ENCODE peak calls at places on chromosome 1, in ten cellular contexts. One of them, this sample, is unnamed. For H3K27me3 and H3K4me1, the result is how much of the 10 kb centered on the place peaks cover.

GRCh38 chr1:63051886-63052285 is 268.0 kb downstream of the ATG4C start:
- DNase-seq in CD8-positive, alpha-beta memory T cell: no peak
- DNase-seq in lower lobe of right lung: no peak
- DNase-seq in psoas muscle: no peak
- DNase-seq in stomach: no peak
- DNase-seq in breast epithelium: no peak
- DNase-seq in fibroblast of lung: no peak
- DNase-seq in CD8-positive, alpha-beta T cell: no peak
- DNase-seq in cardiac muscle cell: no peak
- DNase-seq in transverse colon: no peak
- DNase-seq in this sample: no peak

GRCh38 chr1:233944596-233944995 is 40.1 kb downstream of the SLC35F3 start:
- DNase-seq in stomach: no peak
- DNase-seq in lower lobe of right lung: no peak
- DNase-seq in cardiac muscle cell: no peak
- DNase-seq in psoas muscle: no peak
- DNase-seq in CD8-positive, alpha-beta memory T cell: no peak
- DNase-seq in CD8-positive, alpha-beta T cell: no peak
- DNase-seq in fibroblast of lung: no peak
- DNase-seq in transverse colon: no peak
- DNase-seq in breast epithelium: no peak
- DNase-seq in this sample: no peak

GRCh38 chr1:13950637-13951036 is 250.6 kb downstream of the PRDM2 start:
- DNase-seq in transverse colon: no peak
- DNase-seq in psoas muscle: no peak
- DNase-seq in fibroblast of lung: no peak
- DNase-seq in stomach: no peak
- DNase-seq in CD8-positive, alpha-beta T cell: no peak
- DNase-seq in lower lobe of right lung: no peak
- DNase-seq in cardiac muscle cell: no peak
- DNase-seq in breast epithelium: no peak
- DNase-seq in CD8-positive, alpha-beta memory T cell: no peak
- DNase-seq in this sample: no peak

GRCh38 chr1:210072129-210072528 is 134.1 kb downstream of the SYT14 start:
- DNase-seq in CD8-positive, alpha-beta T cell: no peak
- DNase-seq in fibroblast of lung: no peak
- DNase-seq in CD8-positive, alpha-beta memory T cell: no peak
- DNase-seq in breast epithelium: no peak
- DNase-seq in stomach: no peak
- DNase-seq in lower lobe of right lung: no peak
- DNase-seq in psoas muscle: no peak
- DNase-seq in cardiac muscle cell: no peak
- DNase-seq in transverse colon: no peak
- DNase-seq in this sample: no peak

GRCh38 chr1:95733031-95733430 is 499.0 kb downstream of the RWDD3 start:
- DNase-seq in cardiac muscle cell: no peak
- DNase-seq in CD8-positive, alpha-beta T cell: no peak
- DNase-seq in breast epithelium: no peak
- DNase-seq in psoas muscle: no peak
- DNase-seq in CD8-positive, alpha-beta memory T cell: no peak
- DNase-seq in transverse colon: no peak
- DNase-seq in stomach: no peak
- DNase-seq in lower lobe of right lung: no peak
- DNase-seq in fibroblast of lung: no peak
- DNase-seq in this sample: no peak

GRCh38 chr1:200969726-200970521 is 53.6 kb downstream of the KIF21B start:
- DNase-seq in fibroblast of lung: no peak
- DNase-seq in transverse colon: no peak
- DNase-seq in cardiac muscle cell: no peak
- DNase-seq in CD8-positive, alpha-beta T cell: no peak
- DNase-seq in breast epithelium: peak
- DNase-seq in CD8-positive, alpha-beta memory T cell: no peak
- DNase-seq in stomach: no peak
- DNase-seq in psoas muscle: no peak
- DNase-seq in lower lobe of right lung: no peak
- DNase-seq in this sample: no peak

GRCh38 chr1:236861560-236862230 is 66.6 kb downstream of the MTR start:
- DNase-seq in stomach: no peak
- DNase-seq in cardiac muscle cell: peak
- DNase-seq in CD8-positive, alpha-beta T cell: no peak
- DNase-seq in psoas muscle: no peak
- DNase-seq in lower lobe of right lung: no peak
- DNase-seq in transverse colon: no peak
- DNase-seq in breast epithelium: no peak
- DNase-seq in fibroblast of lung: peak
- DNase-seq in CD8-positive, alpha-beta memory T cell: no peak
- DNase-seq in this sample: no peak

GRCh38 chr1:203025721-203026665 is at the start of gene PPFIA4:
- DNase-seq in psoas muscle: peak
- DNase-seq in breast epithelium: peak
- DNase-seq in cardiac muscle cell: peak
- DNase-seq in stomach: peak
- DNase-seq in CD8-positive, alpha-beta T cell: peak
- DNase-seq in CD8-positive, alpha-beta memory T cell: peak
- DNase-seq in lower lobe of right lung: peak
- DNase-seq in fibroblast of lung: peak
- DNase-seq in transverse colon: peak
- DNase-seq in this sample: peak

GRCh38 chr1:27555700-27556424 is 48.1 kb downstream of the AHDC1 start:
- DNase-seq in fibroblast of lung: peak
- DNase-seq in breast epithelium: no peak
- DNase-seq in psoas muscle: peak
- DNase-seq in cardiac muscle cell: peak
- DNase-seq in CD8-positive, alpha-beta T cell: peak
- DNase-seq in lower lobe of right lung: no peak
- DNase-seq in transverse colon: no peak
- DNase-seq in stomach: no peak
- DNase-seq in CD8-positive, alpha-beta memory T cell: no peak
- DNase-seq in this sample: peak

GRCh38 chr1:174623640-174624039 is 175.9 kb downstream of the GPR52 start:
- DNase-seq in CD8-positive, alpha-beta T cell: no peak
- DNase-seq in fibroblast of lung: no peak
- DNase-seq in cardiac muscle cell: no peak
- DNase-seq in psoas muscle: no peak
- DNase-seq in breast epithelium: no peak
- DNase-seq in transverse colon: no peak
- DNase-seq in lower lobe of right lung: no peak
- DNase-seq in stomach: no peak
- DNase-seq in CD8-positive, alpha-beta memory T cell: no peak
- DNase-seq in this sample: no peak

GRCh38 chr1:51924455-51924854 is 45.9 kb upstream of the NRDC start:
- DNase-seq in CD8-positive, alpha-beta T cell: no peak
- DNase-seq in fibroblast of lung: no peak
- DNase-seq in cardiac muscle cell: no peak
- DNase-seq in stomach: no peak
- DNase-seq in breast epithelium: no peak
- DNase-seq in CD8-positive, alpha-beta memory T cell: no peak
- DNase-seq in psoas muscle: no peak
- DNase-seq in lower lobe of right lung: no peak
- DNase-seq in transverse colon: no peak
- DNase-seq in this sample: no peak

GRCh38 chr1:96815914-96816313 is 94.3 kb downstream of the PTBP2 start:
- DNase-seq in lower lobe of right lung: no peak
- DNase-seq in CD8-positive, alpha-beta T cell: no peak
- DNase-seq in cardiac muscle cell: no peak
- DNase-seq in psoas muscle: no peak
- DNase-seq in CD8-positive, alpha-beta memory T cell: no peak
- DNase-seq in breast epithelium: no peak
- DNase-seq in fibroblast of lung: no peak
- DNase-seq in stomach: no peak
- DNase-seq in transverse colon: no peak
- DNase-seq in this sample: no peak

GRCh38 chr1:97379387-97380075 is 541.3 kb downstream of the DPYD start:
- DNase-seq in cardiac muscle cell: peak
- DNase-seq in stomach: no peak
- DNase-seq in psoas muscle: no peak
- DNase-seq in breast epithelium: no peak
- DNase-seq in lower lobe of right lung: no peak
- DNase-seq in fibroblast of lung: peak
- DNase-seq in transverse colon: no peak
- DNase-seq in CD8-positive, alpha-beta memory T cell: no peak
- DNase-seq in CD8-positive, alpha-beta T cell: no peak
- DNase-seq in this sample: no peak

GRCh38 chr1:169105434-169106094 is 926 bp upstream of the ATP1B1 start:
- DNase-seq in CD8-positive, alpha-beta memory T cell: peak
- DNase-seq in breast epithelium: peak
- DNase-seq in psoas muscle: peak
- DNase-seq in fibroblast of lung: no peak
- DNase-seq in CD8-positive, alpha-beta T cell: peak
- DNase-seq in lower lobe of right lung: peak
- DNase-seq in transverse colon: peak
- DNase-seq in stomach: peak
- DNase-seq in cardiac muscle cell: no peak
- DNase-seq in this sample: peak

GRCh38 chr1:17276568-17276967 is 27.7 kb downstream of the PADI3 start:
- DNase-seq in cardiac muscle cell: peak
- DNase-seq in stomach: peak
- DNase-seq in transverse colon: no peak
- DNase-seq in fibroblast of lung: no peak
- DNase-seq in lower lobe of right lung: peak
- DNase-seq in breast epithelium: no peak
- DNase-seq in CD8-positive, alpha-beta T cell: no peak
- DNase-seq in psoas muscle: no peak
- DNase-seq in CD8-positive, alpha-beta memory T cell: no peak
- DNase-seq in this sample: no peak

GRCh38 chr1:216904457-216904856 is 181.2 kb upstream of the ESRRG start:
- DNase-seq in fibroblast of lung: no peak
- DNase-seq in lower lobe of right lung: no peak
- DNase-seq in psoas muscle: no peak
- DNase-seq in cardiac muscle cell: peak
- DNase-seq in CD8-positive, alpha-beta T cell: no peak
- DNase-seq in transverse colon: no peak
- DNase-seq in stomach: no peak
- DNase-seq in breast epithelium: no peak
- DNase-seq in CD8-positive, alpha-beta memory T cell: no peak
- DNase-seq in this sample: no peak

GRCh38 chr1:151145158-151146071 is 1.0 kb downstream of the SEMA6C start:
- DNase-seq in breast epithelium: peak
- DNase-seq in stomach: no peak
- DNase-seq in CD8-positive, alpha-beta memory T cell: no peak
- DNase-seq in fibroblast of lung: peak
- DNase-seq in CD8-positive, alpha-beta T cell: no peak
- DNase-seq in cardiac muscle cell: peak
- DNase-seq in transverse colon: no peak
- DNase-seq in lower lobe of right lung: no peak
- DNase-seq in psoas muscle: peak
- DNase-seq in this sample: peak

GRCh38 chr1:46456411-46456963 is 33.1 kb upstream of the DMBX1 start:
- DNase-seq in CD8-positive, alpha-beta memory T cell: no peak
- DNase-seq in breast epithelium: no peak
- DNase-seq in cardiac muscle cell: peak
- DNase-seq in stomach: no peak
- DNase-seq in CD8-positive, alpha-beta T cell: no peak
- DNase-seq in psoas muscle: no peak
- DNase-seq in lower lobe of right lung: no peak
- DNase-seq in fibroblast of lung: peak
- DNase-seq in transverse colon: no peak
- DNase-seq in this sample: no peak
- H3K27me3 ChIP-seq in CD8-positive, alpha-beta memory T cell: under half
- H3K27me3 ChIP-seq in breast epithelium: under half
- H3K27me3 ChIP-seq in cardiac muscle cell: half or more
- H3K27me3 ChIP-seq in stomach: under half
- H3K27me3 ChIP-seq in CD8-positive, alpha-beta T cell: under half
- H3K27me3 ChIP-seq in psoas muscle: under half
- H3K27me3 ChIP-seq in lower lobe of right lung: under half
- H3K27me3 ChIP-seq in fibroblast of lung: under half
- H3K27me3 ChIP-seq in transverse colon: under half
- H3K27me3 ChIP-seq in this sample: under half

DNA sequence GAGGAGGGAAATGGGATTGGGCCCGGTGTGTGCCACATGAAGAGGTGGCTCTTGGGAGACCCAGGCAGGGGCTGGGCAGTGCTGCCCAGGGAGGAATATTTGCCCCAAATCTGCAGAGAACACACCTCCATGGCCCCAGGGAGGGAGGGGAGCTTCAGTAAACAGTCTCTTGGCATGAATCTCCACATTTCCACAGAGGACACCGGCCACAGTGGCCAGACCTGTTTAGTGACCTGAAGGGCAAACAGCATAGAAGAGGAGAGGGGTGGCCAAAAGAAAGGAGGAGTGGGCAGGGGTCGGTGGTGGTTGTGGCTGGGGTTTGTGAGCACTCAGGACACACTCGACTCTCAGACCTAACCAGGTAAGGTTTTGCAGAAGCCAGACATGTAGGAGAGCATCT is 54.0 kb upstream of the IFFO2 start:
- DNase-seq in fibroblast of lung: no peak
- DNase-seq in transverse colon: no peak
- DNase-seq in lower lobe of right lung: no peak
- DNase-seq in breast epithelium: peak
- DNase-seq in stomach: peak
- DNase-seq in psoas muscle: no peak
- DNase-seq in cardiac muscle cell: no peak
- DNase-seq in CD8-positive, alpha-beta T cell: no peak
- DNase-seq in CD8-positive, alpha-beta memory T cell: no peak
- DNase-seq in this sample: no peak
- H3K4me1 ChIP-seq in fibroblast of lung: under half
- H3K4me1 ChIP-seq in transverse colon: half or more
- H3K4me1 ChIP-seq in lower lobe of right lung: under half
- H3K4me1 ChIP-seq in breast epithelium: under half
- H3K4me1 ChIP-seq in stomach: half or more
- H3K4me1 ChIP-seq in psoas muscle: under half
- H3K4me1 ChIP-seq in cardiac muscle cell: under half
- H3K4me1 ChIP-seq in CD8-positive, alpha-beta T cell: under half
- H3K4me1 ChIP-seq in CD8-positive, alpha-beta memory T cell: under half
- H3K4me1 ChIP-seq in this sample: under half

DNA sequence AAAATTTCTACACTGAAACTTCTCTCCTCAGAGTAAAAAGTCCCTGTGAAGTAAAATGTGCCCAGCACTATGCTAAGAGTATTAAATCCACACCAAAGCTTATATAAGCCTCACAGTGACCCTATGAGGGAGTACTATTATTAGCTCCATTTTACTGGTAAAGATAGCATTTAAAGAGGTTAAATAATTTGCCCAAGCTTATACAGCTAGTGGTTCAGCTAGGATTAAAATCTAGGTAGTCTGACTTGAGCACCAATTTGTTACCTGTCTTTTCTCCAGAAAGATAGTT is 12.3 kb downstream of the AKIRIN1 start:
- DNase-seq in CD8-positive, alpha-beta memory T cell: no peak
- DNase-seq in lower lobe of right lung: no peak
- DNase-seq in CD8-positive, alpha-beta T cell: no peak
- DNase-seq in fibroblast of lung: no peak
- DNase-seq in stomach: no peak
- DNase-seq in psoas muscle: no peak
- DNase-seq in transverse colon: no peak
- DNase-seq in cardiac muscle cell: no peak
- DNase-seq in breast epithelium: no peak
- DNase-seq in this sample: no peak
- H3K27ac ChIP-seq in CD8-positive, alpha-beta memory T cell: no peak
- H3K27ac ChIP-seq in lower lobe of right lung: no peak
- H3K27ac ChIP-seq in CD8-positive, alpha-beta T cell: no peak
- H3K27ac ChIP-seq in fibroblast of lung: no peak
- H3K27ac ChIP-seq in stomach: no peak
- H3K27ac ChIP-seq in psoas muscle: no peak
- H3K27ac ChIP-seq in transverse colon: no peak
- H3K27ac ChIP-seq in cardiac muscle cell: peak
- H3K27ac ChIP-seq in breast epithelium: no peak
- H3K27ac ChIP-seq in this sample: peak

DNA sequence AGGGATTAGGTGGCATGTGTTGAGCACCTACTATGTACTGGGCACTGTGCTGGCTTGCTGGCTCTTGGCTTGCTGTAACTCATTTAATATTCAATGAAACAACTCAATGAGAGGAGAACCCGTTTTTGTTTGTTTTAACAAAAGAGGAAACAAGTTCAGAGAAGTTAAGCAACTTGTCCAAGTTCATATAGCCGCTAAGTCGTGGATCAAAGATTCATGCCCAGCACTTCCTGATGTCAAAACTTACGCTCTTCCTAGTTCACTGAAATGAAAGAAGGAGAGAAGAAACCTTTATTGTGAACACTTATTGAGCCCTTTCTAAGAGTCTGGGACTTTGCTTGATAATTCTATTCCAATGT is 475.9 kb downstream of the PTPRU start:
- DNase-seq in lower lobe of right lung: no peak
- DNase-seq in cardiac muscle cell: no peak
- DNase-seq in CD8-positive, alpha-beta T cell: no peak
- DNase-seq in psoas muscle: no peak
- DNase-seq in fibroblast of lung: no peak
- DNase-seq in breast epithelium: no peak
- DNase-seq in stomach: no peak
- DNase-seq in CD8-positive, alpha-beta memory T cell: no peak
- DNase-seq in transverse colon: no peak
- DNase-seq in this sample: no peak
- H3K27me3 ChIP-seq in lower lobe of right lung: under half
- H3K27me3 ChIP-seq in cardiac muscle cell: under half
- H3K27me3 ChIP-seq in CD8-positive, alpha-beta T cell: under half
- H3K27me3 ChIP-seq in psoas muscle: under half
- H3K27me3 ChIP-seq in fibroblast of lung: under half
- H3K27me3 ChIP-seq in breast epithelium: under half
- H3K27me3 ChIP-seq in stomach: under half
- H3K27me3 ChIP-seq in CD8-positive, alpha-beta memory T cell: under half
- H3K27me3 ChIP-seq in transverse colon: under half
- H3K27me3 ChIP-seq in this sample: under half